ENCODE peak calls at places on chromosomes 4 and X, in eight cellular contexts. One of them, this sample, is unnamed.

GRCh38 chrX:150377010-150377409 is 13.9 kb downstream of the MAMLD1 start:
- DNase-seq in NCI-H69: no peak
- DNase-seq in AG08396: no peak
- DNase-seq in effector CD4-positive, alpha-beta T cell: no peak
- DNase-seq in H9: no peak
- DNase-seq in ecto neural progenitor cell: peak; percentile 32
- DNase-seq in stimulated activated CD8-positive, alpha-beta memory T cell treated with anti-CD3 and anti-CD28 coated beads, Interleukin-2, amount 100 ng/mL, for 48 hours: no peak
- DNase-seq in brain microvascular endothelial cell: no peak
- DNase-seq in this sample: no peak

GRCh38 chr4:6198278-6198677 is 2.1 kb downstream of the JAKMIP1 start:
- DNase-seq in NCI-H69: no peak
- DNase-seq in H9: no peak
- DNase-seq in ecto neural progenitor cell: no peak
- DNase-seq in brain microvascular endothelial cell: no peak
- DNase-seq in stimulated activated CD8-positive, alpha-beta memory T cell treated with anti-CD3 and anti-CD28 coated beads, Interleukin-2, amount 100 ng/mL, for 48 hours: peak; percentile 70
- DNase-seq in AG08396: no peak
- DNase-seq in effector CD4-positive, alpha-beta T cell: no peak
- DNase-seq in this sample: no peak

GRCh38 chr4:148196168-148196567 is 246.0 kb downstream of the NR3C2 start:
- DNase-seq in ecto neural progenitor cell: no peak
- DNase-seq in AG08396: no peak
- DNase-seq in stimulated activated CD8-positive, alpha-beta memory T cell treated with anti-CD3 and anti-CD28 coated beads, Interleukin-2, amount 100 ng/mL, for 48 hours: no peak
- DNase-seq in brain microvascular endothelial cell: no peak
- DNase-seq in H9: no peak
- DNase-seq in effector CD4-positive, alpha-beta T cell: no peak
- DNase-seq in NCI-H69: no peak
- DNase-seq in this sample: no peak

GRCh38 chr4:54315561-54315960 is 86.5 kb downstream of the PDGFRA start:
- DNase-seq in effector CD4-positive, alpha-beta T cell: no peak
- DNase-seq in ecto neural progenitor cell: no peak
- DNase-seq in AG08396: no peak
- DNase-seq in brain microvascular endothelial cell: no peak
- DNase-seq in stimulated activated CD8-positive, alpha-beta memory T cell treated with anti-CD3 and anti-CD28 coated beads, Interleukin-2, amount 100 ng/mL, for 48 hours: no peak
- DNase-seq in NCI-H69: no peak
- DNase-seq in H9: no peak
- DNase-seq in this sample: no peak

GRCh38 chr4:28241021-28241420 is 1380.4 kb downstream of the STIM2 start:
- DNase-seq in NCI-H69: no peak
- DNase-seq in stimulated activated CD8-positive, alpha-beta memory T cell treated with anti-CD3 and anti-CD28 coated beads, Interleukin-2, amount 100 ng/mL, for 48 hours: no peak
- DNase-seq in AG08396: no peak
- DNase-seq in ecto neural progenitor cell: no peak
- DNase-seq in H9: no peak
- DNase-seq in brain microvascular endothelial cell: no peak
- DNase-seq in effector CD4-positive, alpha-beta T cell: no peak
- DNase-seq in this sample: no peak

GRCh38 chr4:112526061-112526460 is 10.1 kb upstream of the NEUROG2 start:
- DNase-seq in AG08396: no peak
- DNase-seq in brain microvascular endothelial cell: peak; percentile 43
- DNase-seq in ecto neural progenitor cell: no peak
- DNase-seq in effector CD4-positive, alpha-beta T cell: no peak
- DNase-seq in NCI-H69: no peak
- DNase-seq in H9: no peak
- DNase-seq in stimulated activated CD8-positive, alpha-beta memory T cell treated with anti-CD3 and anti-CD28 coated beads, Interleukin-2, amount 100 ng/mL, for 48 hours: no peak
- DNase-seq in this sample: no peak

GRCh38 chr4:25144870-25145481 is 15.3 kb downstream of the SEPSECS start:
- DNase-seq in brain microvascular endothelial cell: peak; percentile 12
- DNase-seq in H9: no peak
- DNase-seq in NCI-H69: peak; percentile 35
- DNase-seq in stimulated activated CD8-positive, alpha-beta memory T cell treated with anti-CD3 and anti-CD28 coated beads, Interleukin-2, amount 100 ng/mL, for 48 hours: no peak
- DNase-seq in ecto neural progenitor cell: no peak
- DNase-seq in effector CD4-positive, alpha-beta T cell: no peak
- DNase-seq in AG08396: peak; percentile 18
- DNase-seq in this sample: no peak

GRCh38 chr4:26061248-26061986 is 147.4 kb downstream of the SMIM20 start:
- DNase-seq in ecto neural progenitor cell: no peak
- DNase-seq in AG08396: peak; percentile 55
- DNase-seq in H9: peak; percentile 72
- DNase-seq in brain microvascular endothelial cell: peak; percentile 29
- DNase-seq in effector CD4-positive, alpha-beta T cell: no peak
- DNase-seq in NCI-H69: peak; percentile 67
- DNase-seq in stimulated activated CD8-positive, alpha-beta memory T cell treated with anti-CD3 and anti-CD28 coated beads, Interleukin-2, amount 100 ng/mL, for 48 hours: no peak
- DNase-seq in this sample: peak; percentile 59

GRCh38 chrX:133005038-133005437 is 46.6 kb upstream of the HS6ST2 start:
- DNase-seq in effector CD4-positive, alpha-beta T cell: no peak
- DNase-seq in AG08396: peak; percentile 18
- DNase-seq in brain microvascular endothelial cell: no peak
- DNase-seq in ecto neural progenitor cell: peak; percentile 39
- DNase-seq in stimulated activated CD8-positive, alpha-beta memory T cell treated with anti-CD3 and anti-CD28 coated beads, Interleukin-2, amount 100 ng/mL, for 48 hours: no peak
- DNase-seq in H9: no peak
- DNase-seq in NCI-H69: peak; percentile 0
- DNase-seq in this sample: no peak

GRCh38 chr4:2441393-2442174 is 22.8 kb downstream of the CFAP99 start:
- DNase-seq in brain microvascular endothelial cell: peak; percentile 36
- DNase-seq in stimulated activated CD8-positive, alpha-beta memory T cell treated with anti-CD3 and anti-CD28 coated beads, Interleukin-2, amount 100 ng/mL, for 48 hours: peak; percentile 81
- DNase-seq in NCI-H69: peak; percentile 77
- DNase-seq in ecto neural progenitor cell: peak; percentile 84
- DNase-seq in H9: peak; percentile 95
- DNase-seq in effector CD4-positive, alpha-beta T cell: peak; percentile 55
- DNase-seq in AG08396: peak; percentile 83
- DNase-seq in this sample: peak; percentile 56

GRCh38 chr4:75660491-75660890 is 12.7 kb downstream of the G3BP2 start:
- DNase-seq in stimulated activated CD8-positive, alpha-beta memory T cell treated with anti-CD3 and anti-CD28 coated beads, Interleukin-2, amount 100 ng/mL, for 48 hours: no peak
- DNase-seq in brain microvascular endothelial cell: no peak
- DNase-seq in NCI-H69: no peak
- DNase-seq in effector CD4-positive, alpha-beta T cell: no peak
- DNase-seq in H9: no peak
- DNase-seq in AG08396: no peak
- DNase-seq in ecto neural progenitor cell: no peak
- DNase-seq in this sample: no peak

GRCh38 chr4:2843909-2844584 is 403 bp downstream of the ADD1 start:
- DNase-seq in effector CD4-positive, alpha-beta T cell: no peak
- DNase-seq in AG08396: no peak
- DNase-seq in H9: peak; percentile 43
- DNase-seq in ecto neural progenitor cell: peak; percentile 75
- DNase-seq in stimulated activated CD8-positive, alpha-beta memory T cell treated with anti-CD3 and anti-CD28 coated beads, Interleukin-2, amount 100 ng/mL, for 48 hours: no peak
- DNase-seq in brain microvascular endothelial cell: peak; percentile 14
- DNase-seq in NCI-H69: peak; percentile 43
- DNase-seq in this sample: no peak

GRCh38 chr4:115883862-115884261 is 770.4 kb upstream of the NDST4 start:
- DNase-seq in AG08396: no peak
- DNase-seq in H9: no peak
- DNase-seq in NCI-H69: no peak
- DNase-seq in effector CD4-positive, alpha-beta T cell: no peak
- DNase-seq in brain microvascular endothelial cell: no peak
- DNase-seq in stimulated activated CD8-positive, alpha-beta memory T cell treated with anti-CD3 and anti-CD28 coated beads, Interleukin-2, amount 100 ng/mL, for 48 hours: no peak
- DNase-seq in ecto neural progenitor cell: no peak
- DNase-seq in this sample: no peak

GRCh38 chr4:4488405-4489404 is 53.1 kb downstream of the STX18 start:
- DNase-seq in AG08396: peak; percentile 63
- DNase-seq in stimulated activated CD8-positive, alpha-beta memory T cell treated with anti-CD3 and anti-CD28 coated beads, Interleukin-2, amount 100 ng/mL, for 48 hours: peak; percentile 52
- DNase-seq in NCI-H69: peak; percentile 76
- DNase-seq in effector CD4-positive, alpha-beta T cell: peak; percentile 64
- DNase-seq in H9: peak; percentile 60
- DNase-seq in brain microvascular endothelial cell: peak; percentile 78
- DNase-seq in ecto neural progenitor cell: peak; percentile 75
- DNase-seq in this sample: peak; percentile 69

GRCh38 chrX:97322401-97322800 is 438.7 kb downstream of the RPA4 start:
- DNase-seq in NCI-H69: no peak
- DNase-seq in brain microvascular endothelial cell: no peak
- DNase-seq in effector CD4-positive, alpha-beta T cell: no peak
- DNase-seq in stimulated activated CD8-positive, alpha-beta memory T cell treated with anti-CD3 and anti-CD28 coated beads, Interleukin-2, amount 100 ng/mL, for 48 hours: no peak
- DNase-seq in ecto neural progenitor cell: no peak
- DNase-seq in AG08396: no peak
- DNase-seq in H9: no peak
- DNase-seq in this sample: no peak

GRCh38 chr4:100286601-100287000 is 96.3 kb upstream of the DDIT4L start:
- DNase-seq in effector CD4-positive, alpha-beta T cell: no peak
- DNase-seq in ecto neural progenitor cell: no peak
- DNase-seq in stimulated activated CD8-positive, alpha-beta memory T cell treated with anti-CD3 and anti-CD28 coated beads, Interleukin-2, amount 100 ng/mL, for 48 hours: no peak
- DNase-seq in H9: peak; percentile 45
- DNase-seq in AG08396: no peak
- DNase-seq in brain microvascular endothelial cell: no peak
- DNase-seq in NCI-H69: peak; percentile 86
- DNase-seq in this sample: no peak

GRCh38 chrX:20431486-20431885 is 164.8 kb upstream of the RPS6KA3 start:
- DNase-seq in stimulated activated CD8-positive, alpha-beta memory T cell treated with anti-CD3 and anti-CD28 coated beads, Interleukin-2, amount 100 ng/mL, for 48 hours: no peak
- DNase-seq in H9: no peak
- DNase-seq in AG08396: no peak
- DNase-seq in NCI-H69: no peak
- DNase-seq in effector CD4-positive, alpha-beta T cell: no peak
- DNase-seq in brain microvascular endothelial cell: no peak
- DNase-seq in ecto neural progenitor cell: no peak
- DNase-seq in this sample: no peak

GRCh38 chr4:76546282-76547166 is 111.5 kb downstream of the SHROOM3 start:
- DNase-seq in brain microvascular endothelial cell: peak; percentile 77
- DNase-seq in H9: no peak
- DNase-seq in NCI-H69: no peak
- DNase-seq in stimulated activated CD8-positive, alpha-beta memory T cell treated with anti-CD3 and anti-CD28 coated beads, Interleukin-2, amount 100 ng/mL, for 48 hours: no peak
- DNase-seq in AG08396: peak; percentile 45
- DNase-seq in ecto neural progenitor cell: no peak
- DNase-seq in effector CD4-positive, alpha-beta T cell: no peak
- DNase-seq in this sample: no peak

GRCh38 chr4:48578132-48578964 is 88.3 kb downstream of the ZAR1 start:
- DNase-seq in brain microvascular endothelial cell: peak; percentile 60
- DNase-seq in ecto neural progenitor cell: no peak
- DNase-seq in stimulated activated CD8-positive, alpha-beta memory T cell treated with anti-CD3 and anti-CD28 coated beads, Interleukin-2, amount 100 ng/mL, for 48 hours: no peak
- DNase-seq in NCI-H69: peak; percentile 63
- DNase-seq in AG08396: peak; percentile 45
- DNase-seq in H9: peak; percentile 37
- DNase-seq in effector CD4-positive, alpha-beta T cell: peak; percentile 38
- DNase-seq in this sample: peak; percentile 44

GRCh38 chr4:1870578-1871443 is at the start of gene NSD2:
- DNase-seq in effector CD4-positive, alpha-beta T cell: peak; percentile 83
- DNase-seq in ecto neural progenitor cell: peak; percentile 94
- DNase-seq in brain microvascular endothelial cell: peak; percentile 75
- DNase-seq in AG08396: peak; percentile 98
- DNase-seq in NCI-H69: peak; percentile 93
- DNase-seq in stimulated activated CD8-positive, alpha-beta memory T cell treated with anti-CD3 and anti-CD28 coated beads, Interleukin-2, amount 100 ng/mL, for 48 hours: peak; percentile 88
- DNase-seq in H9: peak; percentile 77
- DNase-seq in this sample: peak; percentile 84

GRCh38 chr4:173057906-173058305 is 110.7 kb upstream of the GALNT7 start:
- DNase-seq in brain microvascular endothelial cell: peak; percentile 9
- DNase-seq in ecto neural progenitor cell: no peak
- DNase-seq in H9: no peak
- DNase-seq in NCI-H69: peak; percentile 77
- DNase-seq in stimulated activated CD8-positive, alpha-beta memory T cell treated with anti-CD3 and anti-CD28 coated beads, Interleukin-2, amount 100 ng/mL, for 48 hours: no peak
- DNase-seq in effector CD4-positive, alpha-beta T cell: no peak
- DNase-seq in AG08396: no peak
- DNase-seq in this sample: no peak

GRCh38 chr4:148259841-148260240 is 182.4 kb downstream of the NR3C2 start:
- DNase-seq in AG08396: no peak
- DNase-seq in NCI-H69: no peak
- DNase-seq in stimulated activated CD8-positive, alpha-beta memory T cell treated with anti-CD3 and anti-CD28 coated beads, Interleukin-2, amount 100 ng/mL, for 48 hours: no peak
- DNase-seq in effector CD4-positive, alpha-beta T cell: no peak
- DNase-seq in H9: no peak
- DNase-seq in ecto neural progenitor cell: no peak
- DNase-seq in brain microvascular endothelial cell: no peak
- DNase-seq in this sample: no peak

GRCh38 chr4:40731792-40732245 is 17.9 kb upstream of the NSUN7 start:
- DNase-seq in AG08396: no peak
- DNase-seq in effector CD4-positive, alpha-beta T cell: no peak
- DNase-seq in stimulated activated CD8-positive, alpha-beta memory T cell treated with anti-CD3 and anti-CD28 coated beads, Interleukin-2, amount 100 ng/mL, for 48 hours: no peak
- DNase-seq in NCI-H69: peak; percentile 93
- DNase-seq in brain microvascular endothelial cell: no peak
- DNase-seq in H9: no peak
- DNase-seq in ecto neural progenitor cell: no peak
- DNase-seq in this sample: no peak

GRCh38 chrX:83169683-83170082 is 338.4 kb upstream of the POU3F4 start:
- DNase-seq in H9: no peak
- DNase-seq in NCI-H69: no peak
- DNase-seq in effector CD4-positive, alpha-beta T cell: no peak
- DNase-seq in stimulated activated CD8-positive, alpha-beta memory T cell treated with anti-CD3 and anti-CD28 coated beads, Interleukin-2, amount 100 ng/mL, for 48 hours: no peak
- DNase-seq in brain microvascular endothelial cell: no peak
- DNase-seq in ecto neural progenitor cell: no peak
- DNase-seq in AG08396: no peak
- DNase-seq in this sample: no peak

GRCh38 chr4:151942971-151943370 is 182.2 kb upstream of the GATB start:
- DNase-seq in stimulated activated CD8-positive, alpha-beta memory T cell treated with anti-CD3 and anti-CD28 coated beads, Interleukin-2, amount 100 ng/mL, for 48 hours: no peak
- DNase-seq in AG08396: no peak
- DNase-seq in NCI-H69: no peak
- DNase-seq in brain microvascular endothelial cell: no peak
- DNase-seq in H9: no peak
- DNase-seq in effector CD4-positive, alpha-beta T cell: no peak
- DNase-seq in ecto neural progenitor cell: no peak
- DNase-seq in this sample: no peak

This sample was measured in T-helper 1 cell.